ENCODE peak calls at places on chromosomes 7 and 10, in eight cellular contexts. P, R, V, W, U, T, Q and J are unnamed samples.

GRCh38 chr7:129041929-129042200 is 13.0 kb downstream of the TNPO3 start:
- DNase-seq in Q (no peak), T (no peak), U (no peak), W (no peak), R (no peak), V (no peak), P (no peak), J (no peak)

GRCh38 chr7:20508109-20508508 is 107.4 kb upstream of the ABCB5 start:
- DNase-seq in R (no peak), Q (no peak), V (no peak), W (no peak), U (no peak), T (no peak), P (no peak), J (no peak)

GRCh38 chr7:111148134-111148533 is 57.2 kb downstream of the LRRN3 start:
- DNase-seq in U (no peak), P (no peak), R (no peak), W (no peak), V (no peak), T (no peak), Q (no peak), J (no peak)

GRCh38 chr7:155587486-155587885 is 41.1 kb upstream of the CNPY1 start:
- DNase-seq in W (no peak), V (no peak), T (no peak), R (no peak), Q (no peak), P (no peak), U (no peak), J (no peak)

GRCh38 chr7:48301201-48301600 is 129.9 kb downstream of the ABCA13 start:
- DNase-seq in V (no peak), W (no peak), P (no peak), T (no peak), U (no peak), R (no peak), Q (no peak), J (no peak)

GRCh38 chr7:90777075-90777864 is 181.1 kb downstream of the CDK14 start:
- DNase-seq in T (no peak), U (no peak), W (peak), R (no peak), Q (no peak), V (no peak), P (no peak), J (no peak)

GRCh38 chr7:44977304-44977858 is 1.4 kb downstream of the MYO1G start:
- DNase-seq in U (no peak), Q (no peak), P (no peak), V (no peak), R (no peak), W (no peak), T (no peak), J (no peak)

GRCh38 chr7:46003896-46004875 is 83.1 kb upstream of the IGFBP3 start:
- DNase-seq in P (no peak), W (no peak), T (no peak), U (no peak), Q (no peak), R (no peak), V (no peak), J (peak)

GRCh38 chr7:44388089-44388970 is 62.9 kb upstream of the CAMK2B start:
- DNase-seq in P (no peak), U (no peak), W (no peak), V (no peak), Q (no peak), T (no peak), R (peak), J (no peak)

GRCh38 chr7:131493559-131493958 is 62.9 kb downstream of the PODXL start:
- DNase-seq in W (no peak), U (no peak), P (no peak), V (no peak), R (no peak), Q (no peak), T (no peak), J (no peak)

GRCh38 chr7:117993377-117994003 is 120.2 kb upstream of the CTTNBP2 start:
- DNase-seq in U (peak), W (no peak), Q (peak), V (peak), P (peak), R (peak), T (peak), J (peak)

GRCh38 chr7:134865001-134865845 is 85.8 kb downstream of the CALD1 start:
- DNase-seq in U (no peak), R (no peak), W (peak), Q (no peak), P (no peak), T (no peak), V (no peak), J (peak)

GRCh38 chr7:85528581-85528980 is 341.7 kb upstream of the SEMA3D start:
- DNase-seq in U (no peak), P (no peak), Q (no peak), W (no peak), V (no peak), T (no peak), R (no peak), J (peak)

GRCh38 chr7:127504715-127505114 is 80.7 kb downstream of the GCC1 start:
- DNase-seq in Q (peak), U (peak), T (peak), P (peak), W (no peak), R (peak), V (no peak), J (peak)

GRCh38 chr7:56479748-56480147 is 363.5 kb upstream of the NUPR2 start:
- DNase-seq in U (no peak), P (no peak), R (no peak), T (no peak), V (no peak), W (no peak), Q (no peak), J (no peak)

GRCh38 chr7:11281953-11282352 is 308.3 kb downstream of the PHF14 start:
- DNase-seq in T (no peak), W (no peak), P (no peak), R (no peak), Q (peak), V (no peak), U (no peak), J (no peak)

GRCh38 chr10:97234403-97234802 is 48.6 kb upstream of the SLIT1 start:
- DNase-seq in U (peak), P (no peak), W (no peak), T (peak), Q (peak), V (peak), R (no peak), J (peak)

GRCh38 chr7:117661312-117661711 is 181.5 kb downstream of the CFTR start:
- DNase-seq in R (no peak), P (no peak), W (no peak), Q (no peak), T (no peak), V (no peak), U (no peak), J (no peak)

GRCh38 chr10:105288613-105289012 is 647.5 kb downstream of the SORCS3 start:
- DNase-seq in P (no peak), Q (no peak), V (no peak), W (no peak), R (no peak), T (no peak), U (no peak), J (no peak)

GRCh38 chr7:112338786-112339185 is 111.5 kb upstream of the IFRD1 start:
- DNase-seq in R (no peak), V (no peak), P (no peak), Q (no peak), T (no peak), W (no peak), U (no peak), J (no peak)

GRCh38 chr7:111483078-111483477 is 79.2 kb downstream of the IMMP2L start:
- DNase-seq in R (no peak), Q (no peak), T (no peak), U (no peak), P (no peak), W (no peak), V (no peak), J (no peak)

GRCh38 chr7:77308792-77309191 is 107.4 kb downstream of the GSAP start:
- DNase-seq in U (no peak), Q (no peak), P (no peak), V (no peak), T (no peak), W (no peak), R (no peak), J (no peak)

GRCh38 chr10:133124357-133125211 is 35.4 kb upstream of the KNDC1 start:
- DNase-seq in R (peak), U (no peak), V (peak), W (no peak), Q (peak), T (peak), P (peak), J (no peak)

GRCh38 chr10:72087969-72088878 is at the start of gene SPOCK2:
- DNase-seq in R (peak), W (no peak), P (peak), U (no peak), T (peak), Q (no peak), V (no peak), J (no peak)

GRCh38 chr10:100637785-100638184 is 102.0 kb downstream of the HIF1AN start:
- DNase-seq in R (peak), W (no peak), Q (peak), P (peak), T (peak), U (peak), V (peak), J (no peak)

GRCh38 chr7:774161-775109 is 47.4 kb upstream of the PRKAR1B start:
- DNase-seq in R (peak), T (peak), Q (peak), U (no peak), W (no peak), V (peak), P (peak), J (peak)

GRCh38 chr10:72694476-72695369 is 2.8 kb downstream of the MCU start:
- DNase-seq in T (peak), V (peak), Q (no peak), U (peak), W (no peak), R (no peak), P (no peak), J (peak)

GRCh38 chr7:124566576-124566975 is 199.0 kb downstream of the GPR37 start:
- DNase-seq in T (no peak), P (peak), U (no peak), W (no peak), V (peak), Q (no peak), R (no peak), J (peak)

GRCh38 chr7:35738889-35739288 is 44.0 kb upstream of the HERPUD2 start:
- DNase-seq in V (no peak), Q (no peak), U (no peak), R (no peak), W (no peak), T (no peak), P (no peak), J (no peak)
- TF ChIP-seq USF2 in V (no peak), Q (no peak), U (no peak), R (no peak), W (no peak), T (no peak), P (no peak), J (no peak)

DNA sequence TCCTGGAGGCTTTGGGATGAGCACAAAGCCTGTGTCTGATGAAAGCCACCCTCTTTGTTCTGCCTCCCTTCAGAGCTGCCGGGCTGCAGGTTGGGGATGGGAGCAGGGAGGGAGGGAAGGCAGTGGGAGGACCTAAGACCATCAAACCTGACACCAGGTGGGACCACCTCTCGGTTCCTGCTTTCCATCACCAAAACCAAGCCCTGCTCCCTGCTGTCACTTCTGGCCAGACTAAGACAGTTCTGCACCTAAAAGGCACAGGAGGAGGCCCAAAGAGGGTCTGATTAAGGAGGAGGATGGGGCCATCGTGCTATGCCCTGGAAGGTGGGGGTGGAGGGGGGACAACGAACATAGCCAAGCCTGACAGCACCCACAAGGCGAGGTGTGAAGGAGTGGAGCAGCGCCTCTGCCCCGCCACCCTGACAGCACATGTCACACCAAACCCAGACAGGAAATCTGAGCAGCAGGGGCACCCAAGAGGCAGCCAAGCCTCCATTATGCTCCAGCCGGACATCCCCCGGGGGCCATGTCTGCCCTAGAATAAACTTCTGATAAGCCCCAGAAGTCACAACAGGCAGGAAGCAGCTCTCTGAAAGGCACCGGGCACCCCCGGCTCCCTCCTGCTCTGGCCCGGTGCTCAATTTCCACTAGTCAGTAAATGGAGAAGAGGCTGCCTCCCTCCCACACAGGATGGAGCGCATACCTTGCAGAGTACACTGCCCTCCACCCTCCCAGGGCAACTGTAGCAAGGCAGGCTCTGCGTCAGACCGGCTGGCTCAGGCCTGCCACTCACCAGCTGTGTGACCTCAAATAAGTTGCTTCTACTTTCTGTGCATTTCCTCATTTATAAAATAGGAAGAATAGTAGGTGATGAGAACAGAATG is 48.9 kb downstream of the DLG5 start:
- DNase-seq in V (no peak), R (peak), T (peak), W (peak), P (peak), Q (no peak), U (no peak), J (peak)
- TF ChIP-seq USF2 in V (no peak), R (no peak), T (no peak), W (no peak), P (peak), Q (no peak), U (no peak), J (no peak)

GRCh38 chr10:129935861-129936140 is 28.3 kb downstream of the EBF3 start:
- DNase-seq in T (no peak), Q (no peak), R (no peak), V (no peak), P (no peak), W (no peak), U (no peak), J (no peak)
- TF ChIP-seq USF2 in T (no peak), Q (no peak), R (no peak), V (no peak), P (no peak), W (no peak), U (no peak), J (no peak)

GRCh38 chr7:75867390-75867717 is 11.5 kb upstream of the RHBDD2 start:
- DNase-seq in Q (no peak), W (no peak), P (no peak), R (no peak), V (no peak), U (no peak), T (no peak), J (peak)
- TF ChIP-seq USF2 in Q (no peak), W (no peak), P (no peak), R (no peak), V (no peak), U (no peak), T (no peak), J (no peak)

GRCh38 chr7:22832422-22832821 is 9.8 kb upstream of the TOMM7 start:
- DNase-seq in T (no peak), P (no peak), U (no peak), Q (no peak), V (no peak), R (no peak), W (no peak), J (peak)

GRCh38 chr7:22841954-22842353 is 19.3 kb upstream of the TOMM7 start:
- DNase-seq in V (no peak), Q (no peak), T (no peak), R (no peak), W (no peak), P (peak), U (no peak), J (peak)

GRCh38 chr7:22833113-22833512 is 10.5 kb upstream of the TOMM7 start:
- DNase-seq in U (no peak), P (no peak), T (no peak), V (no peak), W (no peak), R (no peak), Q (no peak), J (no peak)

GRCh38 chr7:22834028-22834427 is 11.4 kb upstream of the TOMM7 start:
- DNase-seq in Q (no peak), W (no peak), T (no peak), P (no peak), R (no peak), V (no peak), U (no peak), J (no peak)

DNA sequence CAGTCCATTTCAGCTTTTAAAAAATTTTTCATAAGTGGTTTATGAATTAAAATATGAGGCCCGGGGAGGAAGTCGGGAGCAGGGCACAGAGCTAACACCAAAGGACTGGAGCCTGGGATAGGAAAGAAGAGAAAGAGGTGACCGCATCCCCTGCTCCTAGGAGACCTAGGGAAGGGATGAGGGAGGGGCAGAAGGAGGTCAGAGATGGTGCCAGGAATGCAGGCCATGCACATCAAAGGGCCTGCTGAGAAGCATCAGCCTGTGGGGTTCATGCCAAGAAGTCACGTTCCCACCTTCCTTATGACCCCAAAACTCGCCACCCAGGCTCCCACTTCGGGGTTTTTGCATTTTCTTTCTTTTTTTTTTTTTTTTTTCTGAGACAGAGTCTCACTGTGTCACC is 14.7 kb upstream of the TOMM7 start:
- DNase-seq in V (no peak), R (no peak), T (no peak), U (no peak), P (no peak), Q (no peak), W (no peak), J (no peak)
- TF ChIP-seq USF2 in V (no peak), R (no peak), T (no peak), U (no peak), P (no peak), Q (no peak), W (no peak), J (no peak)

GRCh38 chr7:50306491-50307367 is 2.2 kb downstream of the IKZF1 start:
- DNase-seq in T (no peak), Q (no peak), P (no peak), R (no peak), W (no peak), U (no peak), V (no peak), J (no peak)

GRCh38 chr7:50309130-50309478 is 4.6 kb downstream of the IKZF1 start:
- DNase-seq in U (no peak), W (no peak), T (no peak), R (no peak), V (no peak), Q (no peak), P (no peak), J (no peak)

GRCh38 chr7:50309736-50310135 is 5.2 kb downstream of the IKZF1 start:
- DNase-seq in U (no peak), T (no peak), V (no peak), P (no peak), R (no peak), Q (no peak), W (no peak), J (no peak)

GRCh38 chr7:50307368-50308012 is 3.0 kb downstream of the IKZF1 start:
- DNase-seq in T (no peak), P (no peak), U (no peak), V (no peak), R (no peak), W (no peak), Q (peak), J (no peak)

GRCh38 chr7:50308301-50309129 is 4.0 kb downstream of the IKZF1 start:
- DNase-seq in P (no peak), V (no peak), T (no peak), Q (peak), R (no peak), U (no peak), W (no peak), J (no peak)
- TF ChIP-seq USF2 in P (no peak), V (no peak), T (no peak), Q (no peak), R (no peak), U (no peak), W (no peak), J (no peak)

DNA sequence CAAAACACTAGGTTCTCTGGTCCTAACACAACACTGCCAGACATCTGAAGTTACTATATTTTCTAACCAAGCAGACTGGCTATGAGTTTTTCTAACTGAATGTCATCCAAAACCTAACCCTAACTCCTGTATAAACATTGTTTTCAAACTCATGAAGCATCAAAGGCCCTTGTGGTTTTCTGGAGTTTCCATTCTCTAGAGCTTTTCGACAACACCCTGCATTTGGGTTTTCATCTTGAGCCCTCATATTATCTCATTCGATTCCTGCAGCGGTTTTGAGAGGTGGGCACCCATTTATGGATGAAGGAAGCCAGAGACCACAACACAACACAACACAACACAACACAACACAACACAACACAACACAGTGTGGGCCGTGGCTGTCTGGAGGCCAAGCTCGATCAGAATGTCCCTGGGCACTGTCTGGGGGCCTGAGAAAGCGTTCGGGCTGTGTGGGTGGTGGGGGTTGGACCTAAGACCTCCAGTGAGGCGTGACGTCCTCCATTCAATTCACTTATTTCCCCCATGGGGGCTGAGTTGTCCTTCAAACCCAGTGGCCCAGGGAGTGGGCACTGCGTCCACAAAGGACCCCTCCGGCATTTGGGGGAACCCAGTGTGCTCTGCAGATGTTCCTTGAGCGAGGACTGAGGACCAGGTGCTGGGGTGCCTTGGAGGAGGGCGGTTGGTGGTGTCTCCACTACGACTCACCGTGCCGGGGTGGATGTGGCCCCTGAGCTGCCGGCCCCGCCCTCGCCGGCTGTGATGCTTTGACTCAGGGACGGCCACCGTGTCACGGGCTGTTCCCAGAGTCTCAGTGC is 490.4 kb downstream of the DNAJB6 start:
- DNase-seq in U (no peak), R (no peak), W (no peak), T (no peak), P (no peak), V (no peak), Q (no peak), J (no peak)
- TF ChIP-seq USF2 in U (no peak), R (no peak), W (no peak), T (no peak), P (no peak), V (no peak), Q (no peak), J (no peak)

DNA sequence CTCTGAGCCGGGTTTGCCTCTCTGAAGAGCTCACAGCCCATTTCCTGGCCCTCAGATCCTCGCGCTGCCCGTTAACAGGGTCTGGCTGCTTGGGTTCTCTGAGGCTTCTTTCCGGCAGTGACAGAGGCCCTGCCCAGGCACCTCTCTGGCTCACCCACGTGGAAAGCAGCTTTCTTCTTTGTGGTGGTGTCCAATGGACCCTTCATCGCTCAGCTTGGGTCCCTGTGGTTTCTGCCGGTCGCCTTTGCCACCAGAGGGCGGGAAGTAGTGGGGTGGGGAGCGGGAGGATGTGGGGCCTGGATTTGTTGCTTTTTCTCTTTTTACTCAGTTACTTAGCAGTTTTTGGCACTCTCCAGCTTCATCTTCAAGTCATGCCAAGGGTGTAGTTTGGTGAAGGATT is 15.6 kb upstream of the JAKMIP3 start:
- DNase-seq in U (no peak), V (no peak), P (no peak), W (no peak), T (no peak), R (no peak), Q (no peak), J (no peak)
- TF ChIP-seq USF2 in U (no peak), V (no peak), P (no peak), W (no peak), T (no peak), R (no peak), Q (no peak), J (no peak)